ENCODE peak calls at places on chromosomes 5 and 9, in nine cellular contexts. One of them, this sample, is unnamed. For H3K79me2 and H3K4me1, the result is how much of the 10 kb centered on the place peaks cover.

GRCh38 chr5:95777441-95777840 is 45.1 kb downstream of the GLRX start:
- DNase-seq in PC-3: no peak
- DNase-seq in GM23338: no peak
- DNase-seq in SK-N-SH: no peak
- DNase-seq in HCT116: no peak
- DNase-seq in hepatocyte: no peak
- DNase-seq in MM.1S: no peak
- DNase-seq in GM23248: no peak
- DNase-seq in neural progenitor cell: no peak
- DNase-seq in this sample: no peak

GRCh38 chr5:1745806-1746370 is 53.7 kb downstream of the MRPL36 start:
- DNase-seq in HCT116: no peak
- DNase-seq in SK-N-SH: no peak
- DNase-seq in neural progenitor cell: no peak
- DNase-seq in hepatocyte: no peak
- DNase-seq in GM23248: no peak
- DNase-seq in MM.1S: no peak
- DNase-seq in PC-3: no peak
- DNase-seq in GM23338: no peak
- DNase-seq in this sample: no peak

GRCh38 chr5:31378838-31379237 is 153.1 kb downstream of the DROSHA start:
- DNase-seq in SK-N-SH: no peak
- DNase-seq in hepatocyte: peak
- DNase-seq in HCT116: no peak
- DNase-seq in GM23248: peak
- DNase-seq in GM23338: no peak
- DNase-seq in MM.1S: no peak
- DNase-seq in neural progenitor cell: no peak
- DNase-seq in PC-3: no peak
- DNase-seq in this sample: no peak

GRCh38 chr5:68780299-68780960 is 313.4 kb upstream of the SLC30A5 start:
- DNase-seq in SK-N-SH: no peak
- DNase-seq in MM.1S: no peak
- DNase-seq in neural progenitor cell: no peak
- DNase-seq in hepatocyte: no peak
- DNase-seq in GM23248: no peak
- DNase-seq in PC-3: no peak
- DNase-seq in HCT116: no peak
- DNase-seq in GM23338: no peak
- DNase-seq in this sample: no peak

GRCh38 chr9:22307013-22307711 is 139.5 kb upstream of the DMRTA1 start:
- DNase-seq in HCT116: peak
- DNase-seq in GM23338: peak
- DNase-seq in GM23248: peak
- DNase-seq in PC-3: peak
- DNase-seq in neural progenitor cell: peak
- DNase-seq in SK-N-SH: no peak
- DNase-seq in MM.1S: peak
- DNase-seq in hepatocyte: peak
- DNase-seq in this sample: peak

GRCh38 chr9:3329361-3329760 is 196.4 kb downstream of the RFX3 start:
- DNase-seq in HCT116: no peak
- DNase-seq in MM.1S: no peak
- DNase-seq in neural progenitor cell: no peak
- DNase-seq in PC-3: peak
- DNase-seq in hepatocyte: no peak
- DNase-seq in GM23338: no peak
- DNase-seq in SK-N-SH: no peak
- DNase-seq in GM23248: peak
- DNase-seq in this sample: no peak

GRCh38 chr5:180823346-180823745 is 20.7 kb upstream of the MGAT1 start:
- DNase-seq in PC-3: no peak
- DNase-seq in SK-N-SH: no peak
- DNase-seq in hepatocyte: no peak
- DNase-seq in HCT116: no peak
- DNase-seq in neural progenitor cell: no peak
- DNase-seq in GM23248: no peak
- DNase-seq in GM23338: no peak
- DNase-seq in MM.1S: no peak
- DNase-seq in this sample: no peak

GRCh38 chr9:124660341-124660801 is 110.7 kb downstream of the NR6A1 start:
- DNase-seq in neural progenitor cell: peak
- DNase-seq in PC-3: peak
- DNase-seq in GM23338: peak
- DNase-seq in GM23248: peak
- DNase-seq in hepatocyte: peak
- DNase-seq in HCT116: no peak
- DNase-seq in SK-N-SH: peak
- DNase-seq in MM.1S: no peak
- DNase-seq in this sample: peak

GRCh38 chr5:43304520-43304919 is 8.7 kb downstream of the HMGCS1 start:
- DNase-seq in neural progenitor cell: no peak
- DNase-seq in PC-3: no peak
- DNase-seq in hepatocyte: no peak
- DNase-seq in SK-N-SH: no peak
- DNase-seq in GM23248: peak
- DNase-seq in GM23338: no peak
- DNase-seq in MM.1S: peak
- DNase-seq in HCT116: no peak
- DNase-seq in this sample: no peak

GRCh38 chr9:131405429-131405828 is 11.5 kb downstream of the PRRC2B start:
- DNase-seq in GM23338: peak
- DNase-seq in SK-N-SH: no peak
- DNase-seq in neural progenitor cell: peak
- DNase-seq in hepatocyte: no peak
- DNase-seq in GM23248: peak
- DNase-seq in PC-3: no peak
- DNase-seq in HCT116: no peak
- DNase-seq in MM.1S: no peak
- DNase-seq in this sample: no peak

GRCh38 chr5:126972062-126972895 is 58.1 kb downstream of the MARCHF3 start:
- DNase-seq in hepatocyte: no peak
- DNase-seq in SK-N-SH: no peak
- DNase-seq in neural progenitor cell: no peak
- DNase-seq in PC-3: no peak
- DNase-seq in MM.1S: peak
- DNase-seq in GM23338: no peak
- DNase-seq in GM23248: no peak
- DNase-seq in HCT116: no peak
- DNase-seq in this sample: peak

DNA sequence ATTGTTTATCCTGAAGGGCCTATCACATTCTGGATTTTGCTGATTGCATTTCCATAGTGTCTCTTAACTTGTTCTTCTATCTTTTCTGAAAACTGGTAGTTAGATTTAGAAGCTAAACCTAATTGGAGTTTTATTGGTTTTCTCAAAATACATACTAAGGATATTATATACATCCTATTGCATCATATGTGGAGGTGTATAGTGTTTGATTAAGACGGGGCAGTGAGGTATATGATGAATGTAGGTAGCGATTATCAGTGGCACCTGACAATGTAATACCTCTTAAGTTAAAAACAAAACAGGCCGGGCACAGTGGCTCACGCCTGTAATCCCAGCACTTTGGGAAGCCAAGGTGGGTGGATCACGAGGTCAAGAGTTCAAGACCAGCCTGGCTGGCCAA is 35.0 kb downstream of the TGFBR1 start:
- DNase-seq in HCT116: no peak
- DNase-seq in hepatocyte: no peak
- DNase-seq in neural progenitor cell: no peak
- DNase-seq in GM23248: no peak
- DNase-seq in PC-3: no peak
- DNase-seq in MM.1S: no peak
- DNase-seq in GM23338: no peak
- DNase-seq in SK-N-SH: no peak
- DNase-seq in this sample: no peak
- H3K79me2 ChIP-seq in HCT116: under half
- H3K79me2 ChIP-seq in hepatocyte: under half
- H3K79me2 ChIP-seq in neural progenitor cell: under half
- H3K79me2 ChIP-seq in GM23248: under half
- H3K79me2 ChIP-seq in PC-3: under half
- H3K79me2 ChIP-seq in MM.1S: under half
- H3K79me2 ChIP-seq in GM23338: under half
- H3K79me2 ChIP-seq in SK-N-SH: under half
- H3K79me2 ChIP-seq in this sample: under half

DNA sequence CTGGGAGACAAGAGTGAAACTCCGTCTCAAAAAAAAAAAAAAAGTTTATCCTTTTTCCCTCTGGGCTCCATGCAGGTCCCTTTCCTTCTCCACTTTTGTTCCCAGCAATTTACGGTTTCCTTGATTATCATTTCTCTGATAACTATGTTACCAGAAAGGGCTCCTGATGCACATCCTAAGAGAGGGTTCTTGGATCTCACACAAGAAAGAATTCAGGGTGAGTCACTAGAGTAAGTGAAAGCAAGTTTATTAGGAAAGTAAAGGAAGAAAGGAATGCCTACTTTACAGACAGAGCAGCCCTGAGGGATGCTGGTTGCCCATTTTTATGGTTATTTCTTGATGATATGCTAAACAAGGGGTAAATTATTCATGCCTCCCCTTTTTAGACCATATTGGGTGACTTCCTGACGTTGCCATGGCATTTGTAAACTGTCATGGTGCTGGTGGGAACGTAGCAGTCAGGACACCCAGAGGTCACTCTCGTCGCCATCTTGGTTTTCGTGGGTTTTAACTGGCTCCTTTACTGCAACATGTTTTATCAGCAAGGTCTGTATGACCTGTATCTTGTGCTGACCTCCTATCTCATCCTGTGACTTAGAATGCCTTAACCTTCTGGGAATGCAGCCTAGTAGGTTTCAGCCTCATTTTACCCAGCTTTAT is 13.5 kb upstream of the MELK start:
- DNase-seq in SK-N-SH: no peak
- DNase-seq in GM23338: peak
- DNase-seq in neural progenitor cell: no peak
- DNase-seq in HCT116: no peak
- DNase-seq in hepatocyte: no peak
- DNase-seq in PC-3: no peak
- DNase-seq in MM.1S: no peak
- DNase-seq in GM23248: peak
- DNase-seq in this sample: no peak
- TF ChIP-seq EZH2phosphoT487 in SK-N-SH: no peak
- TF ChIP-seq EZH2phosphoT487 in GM23338: no peak
- TF ChIP-seq EZH2phosphoT487 in neural progenitor cell: no peak
- TF ChIP-seq EZH2phosphoT487 in HCT116: no peak
- TF ChIP-seq EZH2phosphoT487 in hepatocyte: no peak
- TF ChIP-seq EZH2phosphoT487 in PC-3: no peak
- TF ChIP-seq EZH2phosphoT487 in MM.1S: no peak
- TF ChIP-seq EZH2phosphoT487 in GM23248: no peak
- TF ChIP-seq EZH2phosphoT487 in this sample: no peak

DNA sequence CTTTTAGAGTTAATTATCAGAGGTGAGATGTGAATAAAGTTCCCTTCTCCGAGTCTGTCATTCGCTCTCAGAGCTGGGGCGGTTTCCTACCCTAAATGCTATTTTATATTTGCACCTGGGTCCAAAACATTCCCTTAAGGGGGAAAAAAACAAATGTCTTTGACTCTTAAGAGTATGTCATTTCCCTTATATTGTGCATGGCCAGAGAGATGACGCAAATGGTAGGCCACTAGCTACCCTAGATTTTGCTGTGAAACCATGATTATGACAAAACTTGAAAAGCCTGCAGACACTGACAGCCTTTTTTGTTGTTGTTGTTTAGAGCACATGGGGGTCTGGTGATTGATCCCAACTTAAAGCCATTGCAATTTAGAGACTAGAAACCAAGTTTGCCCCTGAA is 12.8 kb downstream of the DAB2 start:
- DNase-seq in HCT116: no peak
- DNase-seq in GM23248: peak
- DNase-seq in GM23338: no peak
- DNase-seq in neural progenitor cell: no peak
- DNase-seq in SK-N-SH: no peak
- DNase-seq in hepatocyte: no peak
- DNase-seq in MM.1S: no peak
- DNase-seq in PC-3: no peak
- DNase-seq in this sample: no peak
- H3K4me1 ChIP-seq in HCT116: under half
- H3K4me1 ChIP-seq in GM23248: half or more
- H3K4me1 ChIP-seq in GM23338: under half
- H3K4me1 ChIP-seq in neural progenitor cell: under half
- H3K4me1 ChIP-seq in SK-N-SH: under half
- H3K4me1 ChIP-seq in hepatocyte: under half
- H3K4me1 ChIP-seq in MM.1S: under half
- H3K4me1 ChIP-seq in PC-3: under half
- H3K4me1 ChIP-seq in this sample: under half

GRCh38 chr9:110106698-110107097 is 101.3 kb downstream of the C9orf152 start:
- DNase-seq in MM.1S: no peak
- DNase-seq in GM23248: no peak
- DNase-seq in PC-3: no peak
- DNase-seq in GM23338: no peak
- DNase-seq in HCT116: no peak
- DNase-seq in neural progenitor cell: peak
- DNase-seq in hepatocyte: no peak
- DNase-seq in SK-N-SH: peak
- DNase-seq in this sample: no peak
- H3K79me2 ChIP-seq in MM.1S: half or more
- H3K79me2 ChIP-seq in GM23248: half or more
- H3K79me2 ChIP-seq in PC-3: under half
- H3K79me2 ChIP-seq in GM23338: half or more
- H3K79me2 ChIP-seq in HCT116: half or more
- H3K79me2 ChIP-seq in neural progenitor cell: under half
- H3K79me2 ChIP-seq in hepatocyte: under half
- H3K79me2 ChIP-seq in SK-N-SH: half or more
- H3K79me2 ChIP-seq in this sample: half or more

GRCh38 chr9:127159949-127160610 is 37.6 kb upstream of the ANGPTL2 start:
- DNase-seq in HCT116: no peak
- DNase-seq in MM.1S: no peak
- DNase-seq in neural progenitor cell: no peak
- DNase-seq in hepatocyte: no peak
- DNase-seq in GM23248: peak
- DNase-seq in GM23338: no peak
- DNase-seq in PC-3: no peak
- DNase-seq in SK-N-SH: no peak
- DNase-seq in this sample: no peak

GRCh38 chr9:127163409-127163808 is 41.0 kb upstream of the ANGPTL2 start:
- DNase-seq in GM23338: no peak
- DNase-seq in MM.1S: peak
- DNase-seq in GM23248: peak
- DNase-seq in neural progenitor cell: no peak
- DNase-seq in hepatocyte: no peak
- DNase-seq in SK-N-SH: no peak
- DNase-seq in HCT116: no peak
- DNase-seq in PC-3: no peak
- DNase-seq in this sample: peak

GRCh38 chr9:127161081-127161621 is 38.7 kb upstream of the ANGPTL2 start:
- DNase-seq in GM23338: no peak
- DNase-seq in neural progenitor cell: no peak
- DNase-seq in HCT116: no peak
- DNase-seq in MM.1S: no peak
- DNase-seq in SK-N-SH: no peak
- DNase-seq in PC-3: no peak
- DNase-seq in hepatocyte: no peak
- DNase-seq in GM23248: no peak
- DNase-seq in this sample: no peak

GRCh38 chr9:127162567-127163365 is 40.3 kb upstream of the ANGPTL2 start:
- DNase-seq in PC-3: no peak
- DNase-seq in MM.1S: no peak
- DNase-seq in GM23248: no peak
- DNase-seq in HCT116: no peak
- DNase-seq in GM23338: no peak
- DNase-seq in hepatocyte: no peak
- DNase-seq in neural progenitor cell: no peak
- DNase-seq in SK-N-SH: no peak
- DNase-seq in this sample: no peak

GRCh38 chr9:127162046-127162445 is 39.6 kb upstream of the ANGPTL2 start:
- DNase-seq in SK-N-SH: no peak
- DNase-seq in GM23248: no peak
- DNase-seq in PC-3: peak
- DNase-seq in GM23338: no peak
- DNase-seq in hepatocyte: no peak
- DNase-seq in HCT116: no peak
- DNase-seq in neural progenitor cell: no peak
- DNase-seq in MM.1S: no peak
- DNase-seq in this sample: peak
- TF ChIP-seq EZH2phosphoT487 in SK-N-SH: no peak
- TF ChIP-seq EZH2phosphoT487 in GM23248: no peak
- TF ChIP-seq EZH2phosphoT487 in PC-3: no peak
- TF ChIP-seq EZH2phosphoT487 in GM23338: no peak
- TF ChIP-seq EZH2phosphoT487 in hepatocyte: no peak
- TF ChIP-seq EZH2phosphoT487 in HCT116: no peak
- TF ChIP-seq EZH2phosphoT487 in neural progenitor cell: no peak
- TF ChIP-seq EZH2phosphoT487 in MM.1S: no peak
- TF ChIP-seq EZH2phosphoT487 in this sample: no peak

This sample was measured in OCI-LY7.